ENCODE peak calls at places on chromosomes 6 and 20, in ten cellular contexts. Y is fibroblast of lung, A is ovary, N is AG10803, P is NB4, Z is A549, Q is type B pancreatic cell, K is IMR-90, U is epithelial cell of esophagus, C is prostate gland. L is an unnamed sample.

GRCh38 chr20:32638848-32639247 is 34.9 kb downstream of the C20orf203 start:
- DNase-seq in Y (peak), A (peak), N (no peak), P (no peak), Z (no peak), Q (no peak), K (no peak), U (peak), C (no peak), L (peak)

GRCh38 chr20:36217226-36217625 is 19.1 kb upstream of the AAR2 start:
- DNase-seq in Y (no peak), A (no peak), N (no peak), P (no peak), Z (peak), Q (no peak), K (no peak), U (peak), C (no peak), L (peak)

GRCh38 chr6:52389626-52390360 is 27.8 kb downstream of the PAQR8 start:
- DNase-seq in Y (peak), A (peak), N (peak), P (peak), Z (peak), Q (no peak), K (peak), U (peak), C (peak), L (peak)

GRCh38 chr6:131136021-131136847 is 967 bp downstream of the AKAP7 start:
- DNase-seq in Y (peak), A (peak), N (peak), P (peak), Z (peak), Q (no peak), K (peak), U (peak), C (no peak), L (peak)

GRCh38 chr6:149963462-149964242 is at the start of gene ULBP1:
- DNase-seq in Y (peak), A (peak), N (peak), P (peak), Z (peak), Q (peak), K (peak), U (peak), C (peak), L (no peak)

GRCh38 chr6:31096656-31097055 is 15.7 kb downstream of the C6orf15 start:
- DNase-seq in Y (no peak), A (no peak), N (no peak), P (no peak), Z (no peak), Q (no peak), K (no peak), U (no peak), C (no peak), L (no peak)

GRCh38 chr6:31568537-31568961 is 3.5 kb upstream of the LTA start:
- DNase-seq in Y (no peak), A (no peak), N (no peak), P (no peak), Z (no peak), Q (no peak), K (no peak), U (no peak), C (no peak), L (no peak)

GRCh38 chr6:135953800-135954199 is 102.3 kb downstream of the PDE7B start:
- DNase-seq in Y (no peak), A (no peak), N (no peak), P (no peak), Z (no peak), Q (no peak), K (no peak), U (no peak), C (no peak), L (no peak)

GRCh38 chr6:14724546-14724945 is 521.3 kb upstream of the JARID2 start:
- DNase-seq in Y (no peak), A (no peak), N (no peak), P (no peak), Z (no peak), Q (no peak), K (no peak), U (no peak), C (no peak), L (no peak)

GRCh38 chr6:154839546-154839945 is 106.3 kb downstream of the SCAF8 start:
- DNase-seq in Y (no peak), A (no peak), N (no peak), P (no peak), Z (no peak), Q (no peak), K (no peak), U (no peak), C (no peak), L (no peak)

DNA sequence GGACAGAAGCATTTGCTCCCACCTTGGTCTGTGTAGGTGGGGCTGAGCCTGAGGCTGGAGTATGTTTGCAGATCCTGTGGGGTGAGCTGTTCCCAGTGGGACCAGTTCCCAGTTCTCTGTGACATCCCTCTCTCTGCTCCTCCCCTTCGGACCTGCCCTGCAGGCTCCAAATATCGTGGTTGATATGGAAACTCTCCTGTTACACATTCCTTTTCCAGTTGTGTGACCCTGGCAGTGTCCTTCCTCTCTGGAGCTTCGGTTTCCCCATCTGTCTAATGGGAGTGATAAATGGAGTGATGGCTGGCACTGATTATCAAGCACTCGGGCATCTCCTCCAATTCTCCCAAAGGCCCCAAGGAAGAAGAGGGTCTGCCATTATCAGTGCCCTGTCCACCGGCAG is 15.7 kb upstream of the TGM2 start:
- DNase-seq in Y (peak), A (no peak), N (no peak), P (no peak), Z (no peak), Q (no peak), K (peak), U (no peak), C (no peak), L (no peak)
- TF ChIP-seq CTCF in Y (no peak), A (no peak), N (no peak), P (no peak), Z (no peak), Q (no peak), K (no peak), U (no peak), C (no peak), L (no peak)

GRCh38 chr6:159462446-159462845 is 230.6 kb downstream of the SOD2 start:
- DNase-seq in Y (no peak), A (no peak), N (no peak), P (no peak), Z (no peak), Q (no peak), K (no peak), U (no peak), C (no peak), L (no peak)

GRCh38 chr6:159464827-159465226 is 228.2 kb downstream of the SOD2 start:
- DNase-seq in Y (no peak), A (no peak), N (peak), P (no peak), Z (no peak), Q (no peak), K (no peak), U (no peak), C (no peak), L (no peak)

GRCh38 chr6:159461998-159462397 is 231.0 kb downstream of the SOD2 start:
- DNase-seq in Y (no peak), A (no peak), N (no peak), P (no peak), Z (no peak), Q (no peak), K (no peak), U (no peak), C (no peak), L (no peak)

GRCh38 chr6:159461266-159461665 is 231.8 kb downstream of the SOD2 start:
- DNase-seq in Y (peak), A (no peak), N (peak), P (no peak), Z (no peak), Q (no peak), K (no peak), U (no peak), C (no peak), L (peak)

GRCh38 chr6:159463440-159463839 is 229.6 kb downstream of the SOD2 start:
- DNase-seq in Y (peak), A (no peak), N (peak), P (peak), Z (peak), Q (no peak), K (peak), U (no peak), C (no peak), L (peak)
- TF ChIP-seq CTCF in Y (peak), A (no peak), N (peak), P (peak), Z (no peak), Q (peak), K (peak), U (no peak), C (no peak), L (peak)

GRCh38 chr20:49913399-49914047 is 1.8 kb downstream of the SPATA2 start:
- DNase-seq in Y (peak), A (no peak), N (no peak), P (no peak), Z (no peak), Q (no peak), K (peak), U (no peak), C (no peak), L (no peak)

GRCh38 chr20:49916146-49917002 is 1.0 kb upstream of the SPATA2 start:
- DNase-seq in Y (peak), A (no peak), N (peak), P (no peak), Z (peak), Q (no peak), K (peak), U (peak), C (peak), L (peak)

GRCh38 chr20:49914310-49915117 is 815 bp downstream of the SPATA2 start:
- DNase-seq in Y (peak), A (no peak), N (no peak), P (peak), Z (no peak), Q (no peak), K (no peak), U (peak), C (no peak), L (no peak)

GRCh38 chr20:49915380-49916145 is at the start of gene SPATA2:
- DNase-seq in Y (peak), A (peak), N (peak), P (peak), Z (peak), Q (peak), K (peak), U (peak), C (peak), L (peak)

DNA sequence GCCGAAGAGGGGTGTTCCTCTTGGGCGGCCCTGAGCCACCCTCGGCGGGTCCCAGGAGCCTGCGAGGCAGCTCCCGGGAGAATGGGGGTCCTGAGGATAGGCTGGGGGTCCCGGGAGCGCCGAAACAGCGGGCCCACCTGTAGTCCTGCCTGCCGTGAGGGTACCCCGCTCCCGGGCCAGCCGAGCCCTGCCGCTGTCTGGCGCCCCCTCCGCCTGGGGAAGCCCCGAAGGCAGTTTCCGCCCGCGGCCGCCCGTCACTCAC is 280 bp downstream of the SPATA2 start:
- DNase-seq in Y (no peak), A (no peak), N (no peak), P (no peak), Z (no peak), Q (no peak), K (no peak), U (no peak), C (no peak), L (no peak)
- TF ChIP-seq CTCF in Y (peak), A (no peak), N (no peak), P (no peak), Z (peak), Q (no peak), K (peak), U (no peak), C (no peak), L (no peak)

DNA sequence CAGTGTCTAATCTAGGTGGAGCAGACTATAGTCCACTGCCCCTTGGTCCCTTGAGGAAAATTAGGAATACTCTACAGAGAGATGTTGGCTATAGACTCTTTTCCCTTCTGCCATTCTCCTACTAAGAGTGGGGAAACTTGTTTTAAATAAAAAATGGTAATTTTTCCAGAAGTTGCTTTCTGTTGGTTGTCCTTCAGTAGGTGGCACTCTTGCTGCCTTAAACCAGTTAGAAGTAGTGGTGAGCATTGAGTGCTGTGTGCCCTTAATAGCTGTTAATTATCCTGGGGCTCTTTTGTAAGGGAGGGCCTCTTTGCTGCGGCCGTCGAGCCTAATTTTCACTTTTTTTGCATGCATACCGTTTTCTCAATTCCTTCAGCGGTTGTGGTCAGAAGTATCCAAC is 2.8 kb downstream of the CMTR1 start:
- DNase-seq in Y (no peak), A (no peak), N (no peak), P (peak), Z (no peak), Q (no peak), K (no peak), U (no peak), C (no peak), L (no peak)
- TF ChIP-seq CTCF in Y (no peak), A (no peak), N (no peak), P (no peak), Z (no peak), Q (no peak), K (peak), U (no peak), C (no peak), L (no peak)

L was measured in MCF 10A.